ENCODE peak calls at places on chromosomes 7 and 10, in eight cellular contexts. J, L, N, T, E, S, C and M are unnamed samples.

GRCh38 chr7:57201021-57201894 is 69.0 kb upstream of the ZNF479 start:
- DNase-seq in J (no peak), L (no peak), N (no peak), T (peak), E (no peak), S (no peak), C (no peak), M (no peak)

GRCh38 chr10:52316005-52316404 is 1.9 kb downstream of the DKK1 start:
- DNase-seq in J (no peak), L (no peak), N (peak), T (no peak), E (no peak), S (no peak), C (no peak), M (no peak)

GRCh38 chr10:101061814-101062230 is at the start of gene KAZALD1:
- DNase-seq in J (no peak), L (no peak), N (no peak), T (no peak), E (no peak), S (no peak), C (no peak), M (no peak)

GRCh38 chr10:42933454-42934340 is 143.2 kb upstream of the RET start:
- DNase-seq in J (peak), L (peak), N (peak), T (no peak), E (peak), S (peak), C (no peak), M (no peak)

GRCh38 chr7:41628926-41629325 is 74.0 kb downstream of the INHBA start:
- DNase-seq in J (peak), L (no peak), N (peak), T (no peak), E (no peak), S (no peak), C (no peak), M (no peak)

GRCh38 chr10:7119325-7120015 is 291.4 kb downstream of the SFMBT2 start:
- DNase-seq in J (no peak), L (no peak), N (peak), T (no peak), E (no peak), S (no peak), C (no peak), M (no peak)

GRCh38 chr10:118002581-118002980 is 44.2 kb downstream of the RAB11FIP2 start:
- DNase-seq in J (peak), L (no peak), N (peak), T (no peak), E (no peak), S (no peak), C (no peak), M (no peak)

GRCh38 chr7:6636741-6637543 is at the start of gene ZNF316:
- DNase-seq in J (peak), L (peak), N (peak), T (peak), E (peak), S (peak), C (peak), M (peak)

GRCh38 chr10:102593804-102594079 is 50.5 kb upstream of the TRIM8 start:
- DNase-seq in J (no peak), L (no peak), N (no peak), T (no peak), E (no peak), S (no peak), C (no peak), M (no peak)

GRCh38 chr7:106737202-106737562 is 76.2 kb upstream of the CCDC71L start:
- DNase-seq in J (peak), L (no peak), N (peak), T (no peak), E (no peak), S (peak), C (no peak), M (no peak)

GRCh38 chr10:121152935-121153334 is 301.8 kb downstream of the WDR11 start:
- DNase-seq in J (no peak), L (no peak), N (no peak), T (no peak), E (no peak), S (no peak), C (no peak), M (no peak)

GRCh38 chr10:98045785-98046389 is 15.5 kb upstream of the CRTAC1 start:
- DNase-seq in J (peak), L (peak), N (peak), T (no peak), E (peak), S (peak), C (peak), M (peak)

GRCh38 chr10:133328358-133329343 is 8.0 kb downstream of the CALY start:
- DNase-seq in J (no peak), L (no peak), N (no peak), T (no peak), E (no peak), S (no peak), C (no peak), M (no peak)

GRCh38 chr10:34664706-34665105 is 150.4 kb downstream of the PARD3 start:
- DNase-seq in J (no peak), L (no peak), N (no peak), T (no peak), E (no peak), S (no peak), C (no peak), M (no peak)

GRCh38 chr10:106242301-106242700 is 922.2 kb downstream of the SORCS1 start:
- DNase-seq in J (no peak), L (no peak), N (no peak), T (no peak), E (no peak), S (no peak), C (no peak), M (no peak)

GRCh38 chr10:119849031-119849789 is 23.4 kb downstream of the MCMBP start:
- DNase-seq in J (peak), L (no peak), N (peak), T (no peak), E (no peak), S (no peak), C (no peak), M (no peak)

GRCh38 chr10:97039538-97040247 is 146.1 kb downstream of the SLIT1 start:
- DNase-seq in J (no peak), L (no peak), N (no peak), T (no peak), E (no peak), S (no peak), C (no peak), M (no peak)

GRCh38 chr10:59190332-59190731 is 13.9 kb downstream of the PHYHIPL start:
- DNase-seq in J (no peak), L (no peak), N (no peak), T (no peak), E (no peak), S (no peak), C (no peak), M (no peak)

GRCh38 chr10:85995791-85996190 is 370.8 kb downstream of the GRID1 start:
- DNase-seq in J (peak), L (no peak), N (peak), T (no peak), E (peak), S (peak), C (peak), M (peak)

GRCh38 chr7:125173571-125173970 is 243.9 kb upstream of the POT1 start:
- DNase-seq in J (peak), L (no peak), N (no peak), T (no peak), E (no peak), S (no peak), C (no peak), M (no peak)

GRCh38 chr10:74917481-74918077 is 91.2 kb downstream of the KAT6B start:
- DNase-seq in J (peak), L (no peak), N (peak), T (no peak), E (no peak), S (no peak), C (no peak), M (no peak)

GRCh38 chr10:18610517-18610916 is 40.9 kb downstream of the NSUN6 start:
- DNase-seq in J (peak), L (no peak), N (peak), T (no peak), E (no peak), S (peak), C (no peak), M (no peak)

GRCh38 chr10:103676851-103677417 is 178.4 kb downstream of the SH3PXD2A start:
- DNase-seq in J (peak), L (no peak), N (peak), T (no peak), E (no peak), S (no peak), C (no peak), M (no peak)

GRCh38 chr7:72706521-72706920 is 121.5 kb downstream of the TYW1B start:
- DNase-seq in J (no peak), L (no peak), N (no peak), T (no peak), E (no peak), S (no peak), C (no peak), M (no peak)

GRCh38 chr10:67839957-67840356 is 2.0 kb upstream of the DNAJC12 start:
- DNase-seq in J (no peak), L (no peak), N (peak), T (no peak), E (no peak), S (no peak), C (no peak), M (no peak)

GRCh38 chr10:100685331-100685730 is 60.1 kb upstream of the PAX2 start:
- DNase-seq in J (no peak), L (no peak), N (no peak), T (no peak), E (no peak), S (no peak), C (no peak), M (no peak)

GRCh38 chr7:96328016-96328415 is 6.1 kb upstream of the SLC25A13 start:
- DNase-seq in J (no peak), L (no peak), N (no peak), T (no peak), E (no peak), S (no peak), C (no peak), M (no peak)

GRCh38 chr10:109474817-109475216 is 448.5 kb downstream of the XPNPEP1 start:
- DNase-seq in J (no peak), L (no peak), N (no peak), T (no peak), E (no peak), S (no peak), C (no peak), M (no peak)

GRCh38 chr10:5583525-5584175 is 58.9 kb downstream of the CALML3 start:
- DNase-seq in J (peak), L (no peak), N (no peak), T (peak), E (no peak), S (peak), C (no peak), M (peak)

GRCh38 chr10:31867646-31868045 is 61.0 kb downstream of the ARHGAP12 start:
- DNase-seq in J (peak), L (no peak), N (peak), T (no peak), E (no peak), S (no peak), C (no peak), M (no peak)

GRCh38 chr7:1611708-1612241 is 41.9 kb upstream of the PSMG3 start:
- DNase-seq in J (peak), L (no peak), N (peak), T (no peak), E (no peak), S (no peak), C (peak), M (peak)

GRCh38 chr7:95915731-95916130 is 143.4 kb downstream of the DYNC1I1 start:
- DNase-seq in J (no peak), L (no peak), N (no peak), T (no peak), E (no peak), S (no peak), C (no peak), M (no peak)

GRCh38 chr10:122499491-122499941 is 38.2 kb downstream of the HTRA1 start:
- DNase-seq in J (peak), L (no peak), N (peak), T (no peak), E (no peak), S (no peak), C (peak), M (peak)

GRCh38 chr7:128882134-128882533 is 19.5 kb downstream of the ATP6V1F start:
- DNase-seq in J (no peak), L (no peak), N (no peak), T (no peak), E (no peak), S (no peak), C (no peak), M (no peak)

GRCh38 chr7:151539055-151539714 is 19.5 kb upstream of the RHEB start:
- DNase-seq in J (peak), L (no peak), N (peak), T (no peak), E (no peak), S (peak), C (peak), M (peak)

GRCh38 chr10:74103560-74104248 is 46.9 kb downstream of the AP3M1 start:
- DNase-seq in J (peak), L (no peak), N (peak), T (no peak), E (no peak), S (no peak), C (no peak), M (peak)

GRCh38 chr7:128215281-128215680 is 25.8 kb upstream of the LEP start:
- DNase-seq in J (peak), L (no peak), N (peak), T (no peak), E (no peak), S (no peak), C (no peak), M (no peak)

GRCh38 chr7:85685901-85686300 is 499.0 kb upstream of the SEMA3D start:
- DNase-seq in J (peak), L (no peak), N (no peak), T (no peak), E (no peak), S (no peak), C (no peak), M (no peak)

GRCh38 chr7:69311489-69311888 is 286.8 kb upstream of the AUTS2 start:
- DNase-seq in J (no peak), L (no peak), N (no peak), T (no peak), E (no peak), S (no peak), C (no peak), M (no peak)

GRCh38 chr7:158488225-158488889 is 99.3 kb downstream of the PTPRN2 start:
- DNase-seq in J (no peak), L (no peak), N (no peak), T (no peak), E (no peak), S (no peak), C (no peak), M (no peak)